ENCODE peak calls at places on chromosomes 13 and 19, in six cellular contexts. O, T, V, X, F and B are unnamed samples.

GRCh38 chr13:20400774-20401173 is 124.9 kb downstream of the CRYL1 start:
- DNase-seq in O (no peak), T (no peak), V (no peak), X (no peak), F (no peak), B (no peak)

GRCh38 chr13:98083936-98084335 is 59.0 kb upstream of the FARP1 start:
- DNase-seq in O (no peak), T (no peak), V (no peak), X (no peak), F (no peak), B (no peak)

GRCh38 chr13:112445411-112446271 is 69.5 kb downstream of the SPACA7 start:
- DNase-seq in O (no peak), T (no peak), V (no peak), X (no peak), F (no peak), B (no peak)

GRCh38 chr19:35713904-35714440 is 3.8 kb upstream of the KMT2B start:
- DNase-seq in O (no peak), T (no peak), V (no peak), X (no peak), F (no peak), B (no peak)

GRCh38 chr19:43504426-43505185 is at the start of gene PHLDB3:
- DNase-seq in O (peak), T (peak), V (peak), X (no peak), F (peak), B (no peak)

GRCh38 chr19:32708457-32708856 is 11.1 kb upstream of the TDRD12 start:
- DNase-seq in O (no peak), T (peak), V (peak), X (no peak), F (no peak), B (no peak)

GRCh38 chr19:2762783-2763496 is 20.1 kb downstream of the SGTA start:
- DNase-seq in O (no peak), T (no peak), V (no peak), X (no peak), F (no peak), B (no peak)

GRCh38 chr13:69683921-69684663 is 423.5 kb upstream of the ATXN8OS start:
- DNase-seq in O (no peak), T (no peak), V (no peak), X (no peak), F (no peak), B (no peak)

GRCh38 chr13:49669735-49670309 is 21.5 kb downstream of the EBPL start:
- DNase-seq in O (peak), T (peak), V (peak), X (peak), F (no peak), B (no peak)

GRCh38 chr13:71863249-71863648 is 3.8 kb downstream of the DACH1 start:
- DNase-seq in O (no peak), T (no peak), V (no peak), X (no peak), F (no peak), B (no peak)

GRCh38 chr13:77250968-77251367 is 75.9 kb downstream of the MYCBP2 start:
- DNase-seq in O (no peak), T (no peak), V (no peak), X (no peak), F (no peak), B (no peak)

GRCh38 chr19:48480151-48480475 is 10.9 kb downstream of the CYTH2 start:
- DNase-seq in O (no peak), T (peak), V (peak), X (no peak), F (peak), B (peak)

GRCh38 chr19:1608414-1609391 is 3.4 kb upstream of the UQCR11 start:
- DNase-seq in O (peak), T (peak), V (no peak), X (no peak), F (peak), B (peak)

GRCh38 chr19:38376576-38376975 is 2.2 kb downstream of the PSMD8 start:
- DNase-seq in O (no peak), T (no peak), V (no peak), X (no peak), F (no peak), B (no peak)